ENCODE peak calls at places on chromosomes 4 and X, in seven cellular contexts. O is transverse colon, E is IMR-90, G is GM12891, X is heart left ventricle, T is uterus, W is stomach. Q is an unnamed sample.

GRCh38 chrX:3962511-3963350 is 249.3 kb upstream of the PRKX start:
- DNase-seq in O (no peak), E (peak), G (no peak), X (no peak), T (no peak), W (no peak), Q (no peak)

GRCh38 chr4:108635070-108635655 is 14.8 kb downstream of the RPL34 start:
- DNase-seq in O (no peak), E (no peak), G (no peak), X (no peak), T (no peak), W (no peak), Q (no peak)

GRCh38 chrX:124208675-124209074 is 123.8 kb upstream of the TEX13D start:
- DNase-seq in O (no peak), E (no peak), G (no peak), X (no peak), T (no peak), W (no peak), Q (no peak)

GRCh38 chr4:48898733-48899431 is 7.7 kb downstream of the OCIAD2 start:
- DNase-seq in O (no peak), E (no peak), G (no peak), X (no peak), T (no peak), W (no peak), Q (no peak)

GRCh38 chr4:26372525-26373172 is 51.8 kb downstream of the RBPJ start:
- DNase-seq in O (no peak), E (peak), G (no peak), X (no peak), T (no peak), W (no peak), Q (no peak)

GRCh38 chrX:70969635-70970481 is 39.0 kb upstream of the SLC7A3 start:
- DNase-seq in O (no peak), E (no peak), G (no peak), X (no peak), T (no peak), W (no peak), Q (no peak)

GRCh38 chr4:19293080-19293479 is 958.6 kb upstream of the SLIT2 start:
- DNase-seq in O (no peak), E (no peak), G (no peak), X (no peak), T (no peak), W (no peak), Q (no peak)

GRCh38 chr4:3836802-3837601 is 70.8 kb downstream of the ADRA2C start:
- DNase-seq in O (no peak), E (no peak), G (no peak), X (no peak), T (no peak), W (no peak), Q (peak)

GRCh38 chr4:19945979-19946380 is 305.7 kb upstream of the SLIT2 start:
- DNase-seq in O (no peak), E (peak), G (no peak), X (no peak), T (no peak), W (no peak), Q (no peak)

GRCh38 chr4:76589402-76589801 is 154.4 kb downstream of the SHROOM3 start:
- DNase-seq in O (peak), E (peak), G (no peak), X (no peak), T (no peak), W (no peak), Q (no peak)

GRCh38 chrX:72110051-72110926 is 21.4 kb downstream of the RTL5 start:
- DNase-seq in O (no peak), E (no peak), G (no peak), X (no peak), T (no peak), W (no peak), Q (no peak)

GRCh38 chrX:16797358-16797757 is 11.1 kb downstream of the TXLNG start:
- DNase-seq in O (no peak), E (peak), G (no peak), X (no peak), T (no peak), W (no peak), Q (no peak)

GRCh38 chr4:77493120-77493767 is 112.4 kb upstream of the CXCL13 start:
- DNase-seq in O (no peak), E (no peak), G (no peak), X (no peak), T (no peak), W (no peak), Q (no peak)

GRCh38 chr4:108787106-108787505 is 24.3 kb upstream of the ETNPPL start:
- DNase-seq in O (no peak), E (no peak), G (no peak), X (no peak), T (no peak), W (no peak), Q (no peak)

GRCh38 chr4:168666531-168666930 is 169.7 kb downstream of the PALLD start:
- DNase-seq in O (no peak), E (peak), G (no peak), X (no peak), T (no peak), W (no peak), Q (no peak)

GRCh38 chrX:5474282-5474681 is 754.4 kb downstream of the NLGN4X start:
- DNase-seq in O (no peak), E (no peak), G (no peak), X (no peak), T (no peak), W (no peak), Q (no peak)

GRCh38 chr4:73139991-73140390 is 70.5 kb upstream of the COX18 start:
- DNase-seq in O (no peak), E (peak), G (no peak), X (no peak), T (no peak), W (no peak), Q (no peak)

GRCh38 chr4:29539226-29539625 is 1180.9 kb upstream of the PCDH7 start:
- DNase-seq in O (no peak), E (peak), G (no peak), X (no peak), T (no peak), W (no peak), Q (no peak)

GRCh38 chrX:15686818-15687685 is 22.4 kb upstream of the CLTRN start:
- DNase-seq in O (peak), E (peak), G (no peak), X (no peak), T (peak), W (peak), Q (peak)

GRCh38 chrX:136780241-136780640 is 491 bp downstream of the ARHGEF6 start:
- DNase-seq in O (no peak), E (no peak), G (no peak), X (no peak), T (no peak), W (no peak), Q (no peak)

GRCh38 chr4:8850074-8850829 is 21.4 kb downstream of the HMX1 start:
- DNase-seq in O (no peak), E (no peak), G (no peak), X (no peak), T (no peak), W (no peak), Q (no peak)

GRCh38 chr4:40721730-40722171 is 28.0 kb upstream of the NSUN7 start:
- DNase-seq in O (no peak), E (peak), G (no peak), X (no peak), T (no peak), W (no peak), Q (no peak)

GRCh38 chrX:111409326-111409725 is 2.7 kb downstream of the DCX start:
- DNase-seq in O (no peak), E (no peak), G (no peak), X (no peak), T (no peak), W (no peak), Q (no peak)

GRCh38 chrX:138128025-138128671 is 562.2 kb downstream of the ZIC3 start:
- DNase-seq in O (no peak), E (peak), G (no peak), X (no peak), T (no peak), W (no peak), Q (no peak)

GRCh38 chr4:148782284-148782683 is 340.1 kb upstream of the NR3C2 start:
- DNase-seq in O (no peak), E (no peak), G (no peak), X (no peak), T (no peak), W (peak), Q (no peak)

GRCh38 chr4:174156239-174156826 is 127.1 kb downstream of the FBXO8 start:
- DNase-seq in O (no peak), E (peak), G (no peak), X (no peak), T (no peak), W (no peak), Q (no peak)

GRCh38 chr4:7291372-7292135 is 99.2 kb downstream of the SORCS2 start:
- DNase-seq in O (peak), E (peak), G (no peak), X (peak), T (peak), W (no peak), Q (peak)

DNA sequence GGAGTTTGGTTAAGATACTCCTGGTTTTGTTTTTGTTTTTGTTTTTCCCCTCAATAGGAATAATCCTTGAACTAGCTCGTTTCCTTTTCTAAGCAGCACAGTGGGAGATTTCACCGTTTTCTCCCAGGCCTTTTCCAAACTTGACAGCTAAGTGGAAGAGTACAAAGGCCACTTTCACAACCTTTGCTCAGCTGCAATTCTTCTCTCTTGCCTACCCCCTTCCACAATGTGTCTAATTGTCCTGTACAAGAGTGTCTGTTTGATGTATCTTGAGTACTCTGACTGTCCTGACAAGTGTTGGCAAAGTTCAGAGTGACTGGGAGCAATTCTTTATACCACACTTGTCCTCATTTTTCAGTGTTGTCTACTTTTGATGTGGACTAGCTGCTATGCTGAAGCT is 674.3 kb upstream of the AMOT start:
- DNase-seq in O (no peak), E (no peak), G (no peak), X (no peak), T (no peak), W (no peak), Q (no peak)
- TF ChIP-seq POLR2A in O (no peak), E (no peak), G (no peak), X (no peak), T (no peak), W (no peak), Q (no peak)

DNA sequence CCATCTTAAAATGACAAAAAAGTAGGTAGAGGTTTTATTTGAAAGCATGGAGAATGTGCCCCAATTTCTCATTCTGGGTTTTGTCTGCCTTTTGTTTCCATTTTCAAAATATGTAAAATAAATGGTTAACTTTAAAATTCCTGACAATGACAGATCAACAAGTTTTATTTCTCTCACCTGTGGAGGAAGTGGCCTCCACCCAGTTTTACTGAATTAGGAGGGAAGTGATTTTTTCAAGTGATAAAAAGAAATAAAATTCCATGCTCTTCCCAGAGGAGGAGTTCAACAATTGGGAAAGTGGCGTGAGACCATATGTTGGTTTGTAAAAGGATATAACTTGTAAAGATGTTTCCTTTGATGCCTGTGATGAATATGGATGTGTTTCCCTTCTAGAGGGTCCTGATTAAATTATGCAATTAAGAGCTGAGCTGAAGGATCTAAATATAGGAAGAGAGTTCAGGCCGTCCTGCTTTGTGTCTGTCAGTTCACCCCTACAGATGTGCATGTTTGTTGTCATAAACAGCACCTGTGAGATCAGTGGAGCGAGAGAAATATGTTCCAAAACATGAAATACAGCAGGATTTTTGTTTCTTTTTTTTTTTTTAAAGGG is 19.5 kb downstream of the SMAD1 start:
- DNase-seq in O (no peak), E (no peak), G (no peak), X (no peak), T (no peak), W (no peak), Q (no peak)
- TF ChIP-seq POLR2A in O (no peak), E (no peak), G (no peak), X (no peak), T (no peak), W (no peak), Q (no peak)

DNA sequence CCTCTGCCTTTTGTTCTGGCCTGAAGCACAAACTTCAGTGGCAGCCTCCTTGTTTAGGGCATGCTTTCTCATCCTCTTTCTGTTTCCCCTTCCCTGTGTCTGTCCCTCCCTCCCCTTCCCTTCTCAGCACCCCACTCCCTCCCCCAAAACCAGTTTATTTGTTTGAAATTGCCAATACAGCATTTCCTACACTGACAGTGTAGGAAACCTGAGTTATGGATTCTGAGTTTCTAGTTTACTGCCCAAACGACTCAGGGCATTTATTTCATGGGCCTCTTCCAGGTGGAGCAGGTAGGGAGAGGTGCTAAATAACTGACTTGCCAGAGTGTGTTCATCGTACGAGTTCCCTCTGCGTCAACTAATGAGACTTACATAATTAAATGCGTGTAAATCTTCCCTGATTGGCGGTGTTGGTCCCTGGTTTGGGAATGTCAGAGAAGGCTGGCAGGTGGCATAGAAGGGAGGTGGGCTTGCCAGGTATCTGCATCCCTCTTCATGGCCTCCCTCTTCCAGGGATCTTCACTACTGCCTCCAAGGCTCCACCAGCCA is 310.9 kb downstream of the FBXW7 start:
- DNase-seq in O (no peak), E (no peak), G (no peak), X (no peak), T (no peak), W (no peak), Q (no peak)
- TF ChIP-seq POLR2A in O (no peak), E (no peak), G (no peak), X (no peak), T (no peak), W (no peak), Q (no peak)

GRCh38 chr4:24219171-24219570 is 329.3 kb upstream of the PPARGC1A start:
- DNase-seq in O (no peak), E (peak), G (no peak), X (no peak), T (no peak), W (no peak), Q (no peak)
- TF ChIP-seq POLR2A in O (no peak), E (no peak), G (no peak), X (no peak), T (no peak), W (no peak), Q (no peak)

DNA sequence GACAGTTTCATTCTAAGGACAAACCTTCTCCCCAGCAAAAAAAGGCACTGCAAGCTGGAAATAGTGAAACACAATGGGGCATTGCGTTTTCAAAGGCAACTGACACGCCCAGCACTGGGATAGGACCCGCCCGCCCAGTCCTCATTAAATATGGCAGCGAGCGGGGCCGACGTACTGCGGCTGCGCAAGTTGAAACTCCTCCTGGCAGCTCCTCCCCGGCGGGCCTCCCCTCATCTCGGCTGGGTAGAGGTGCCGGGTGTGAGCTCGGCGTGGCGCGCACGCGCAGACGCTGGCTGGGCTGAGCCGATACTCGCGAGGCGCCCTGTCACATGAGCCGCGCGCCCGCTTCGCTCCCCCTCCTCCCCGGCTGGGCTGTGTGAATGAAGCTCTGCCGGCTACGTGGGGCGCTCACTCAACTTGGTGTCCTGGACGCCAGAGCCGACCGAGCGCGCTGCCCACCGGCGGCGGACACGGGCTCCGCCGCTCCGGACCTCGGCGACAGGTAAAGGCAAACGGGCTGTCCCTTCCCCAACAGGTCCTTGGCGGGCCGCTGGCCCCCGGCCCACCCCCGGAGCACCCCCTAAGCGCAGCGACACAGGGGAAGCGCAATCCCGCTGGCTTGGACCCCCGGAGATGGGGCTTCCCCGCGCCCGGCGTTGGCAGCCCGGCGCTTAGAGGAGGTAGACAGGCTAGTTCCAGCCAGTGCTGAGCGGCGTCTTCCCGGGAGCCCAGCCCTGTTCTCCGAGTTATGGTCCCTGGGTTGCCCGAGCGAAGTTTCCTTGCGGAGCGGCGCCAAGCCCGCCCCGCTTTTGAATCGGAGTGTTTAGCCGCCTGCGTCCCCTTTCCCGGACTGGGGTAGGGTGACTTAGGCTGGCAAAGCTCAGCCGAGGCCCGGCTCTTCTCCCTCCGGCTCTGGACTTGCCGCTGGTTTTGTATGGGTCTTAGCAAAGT is at the start of gene CLCN5:
- DNase-seq in O (peak), E (peak), G (peak), X (peak), T (peak), W (peak), Q (peak)
- TF ChIP-seq POLR2A in O (peak), E (no peak), G (peak), X (no peak), T (peak), W (no peak), Q (peak)

Q was measured in adrenal gland.